ENCODE peak calls at places on chromosome 13, in nine cellular contexts. M is fibroblast of the aortic adventitia, Y is heart left ventricle, C is A549, I is mammary epithelial cell, Q is cardiac muscle cell, J is ovary, L is astrocyte of the cerebellum, D is endodermal cell. O is an unnamed sample.

GRCh38 chr13:20460744-20461143 is 64.9 kb downstream of the CRYL1 start:
- DNase-seq in Y (no peak), Q (no peak), I (no peak), M (no peak), D (no peak), J (no peak), C (no peak), L (no peak), O (no peak)

GRCh38 chr13:103351035-103351828 is 285.0 kb upstream of the SLC10A2 start:
- DNase-seq in M (peak), Y (peak), J (no peak), Q (peak), L (peak), I (peak), D (peak), C (no peak), O (peak)

GRCh38 chr13:93388701-93389100 is 162.1 kb downstream of the GPC6 start:
- DNase-seq in Y (no peak), Q (peak), I (peak), D (no peak), L (peak), C (peak), M (peak), J (no peak), O (no peak)

GRCh38 chr13:60397693-60398437 is 845 bp downstream of the TDRD3 start:
- DNase-seq in L (no peak), M (peak), Q (peak), I (peak), Y (peak), J (peak), C (peak), D (peak), O (peak)

GRCh38 chr13:112245959-112246358 is 130.2 kb upstream of the SPACA7 start:
- DNase-seq in I (no peak), J (no peak), C (no peak), Q (no peak), Y (no peak), D (no peak), M (no peak), L (no peak), O (no peak)

GRCh38 chr13:55244991-55245644 is 1895.6 kb upstream of the PRR20A start:
- DNase-seq in Q (no peak), M (no peak), D (peak), I (no peak), Y (no peak), J (no peak), C (peak), L (no peak), O (no peak)

GRCh38 chr13:99131410-99131809 is 69.2 kb upstream of the UBAC2 start:
- DNase-seq in I (no peak), J (no peak), L (no peak), Q (no peak), Y (no peak), C (no peak), M (no peak), D (no peak), O (no peak)

GRCh38 chr13:34750078-34750703 is 191.9 kb upstream of the NBEA start:
- DNase-seq in C (no peak), L (no peak), I (peak), Q (peak), M (no peak), Y (no peak), J (peak), D (peak), O (no peak)

GRCh38 chr13:28679628-28680027 is 20.7 kb downstream of the POMP start:
- DNase-seq in D (no peak), C (no peak), I (no peak), Y (no peak), L (no peak), M (peak), Q (peak), J (no peak), O (no peak)
- TF ChIP-seq CTCF in D (peak), C (peak), I (peak), Y (peak), L (no peak), M (peak), Q (peak), J (no peak), O (peak)

GRCh38 chr13:26015276-26015934 is 36.4 kb downstream of the SHISA2 start:
- DNase-seq in M (no peak), I (no peak), L (no peak), C (no peak), D (no peak), Q (no peak), Y (no peak), J (no peak), O (no peak)

GRCh38 chr13:26010487-26011207 is 41.2 kb downstream of the SHISA2 start:
- DNase-seq in Q (no peak), M (no peak), L (no peak), J (no peak), C (no peak), Y (no peak), I (no peak), D (no peak), O (no peak)

GRCh38 chr13:26011208-26011573 is 40.6 kb downstream of the SHISA2 start:
- DNase-seq in I (no peak), C (no peak), D (no peak), M (no peak), Q (no peak), Y (no peak), L (no peak), J (no peak), O (no peak)

GRCh38 chr13:26007774-26008173 is 44.0 kb downstream of the SHISA2 start:
- DNase-seq in J (no peak), Q (no peak), C (no peak), Y (no peak), I (no peak), L (no peak), M (no peak), D (no peak), O (no peak)

DNA sequence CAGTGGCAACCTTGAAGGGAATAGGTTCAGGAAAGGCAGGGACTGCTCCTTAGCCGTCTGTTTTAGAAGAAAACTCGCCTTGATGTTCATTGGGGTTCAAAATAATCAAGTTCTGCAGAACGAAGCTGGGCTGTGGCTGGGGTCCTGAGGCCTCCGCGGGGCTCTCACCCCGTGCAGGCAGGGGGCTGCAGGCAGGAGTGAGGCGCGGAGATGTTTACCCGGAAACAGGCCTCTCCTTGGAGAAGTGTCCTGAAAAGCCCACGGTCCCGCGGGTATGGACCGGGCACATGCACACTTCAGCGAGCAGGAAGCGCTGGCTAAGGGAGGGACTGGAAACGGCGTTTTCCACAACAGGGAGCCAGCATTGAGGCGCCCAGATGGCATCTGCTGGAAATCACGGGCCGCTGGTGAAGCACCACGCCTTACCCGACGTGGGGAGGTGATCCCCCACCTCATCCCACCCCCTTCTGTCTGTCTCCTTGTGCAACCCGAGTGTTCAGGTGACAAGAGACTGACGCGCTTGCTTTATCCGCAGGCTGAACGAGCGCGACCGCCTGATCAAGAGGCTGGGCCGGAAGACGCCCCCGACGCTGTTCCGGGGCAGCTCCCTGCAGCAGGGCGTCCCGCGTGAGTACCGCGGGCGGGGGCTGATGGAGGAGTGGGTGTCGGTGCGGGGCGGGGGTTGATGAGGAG is 39.7 kb downstream of the SHISA2 start:
- DNase-seq in Y (no peak), J (no peak), L (no peak), D (no peak), Q (peak), I (no peak), M (no peak), C (no peak), O (no peak)
- H3K4me3 ChIP-seq in Y (peak), J (no peak), L (no peak), D (no peak), Q (no peak), I (no peak), M (no peak), C (no peak), O (peak)

GRCh38 chr13:98041081-98041820 is 87.8 kb downstream of the IPO5 start:
- DNase-seq in I (peak), D (peak), L (no peak), C (no peak), J (no peak), Q (no peak), Y (no peak), M (no peak), O (no peak)
- TF ChIP-seq CTCF in I (no peak), D (no peak), L (no peak), C (no peak), J (no peak), Q (no peak), Y (no peak), M (no peak), O (no peak)

GRCh38 chr13:72891423-72891822 is 109.5 kb downstream of the PIBF1 start:
- DNase-seq in J (no peak), I (no peak), Y (no peak), Q (no peak), M (no peak), L (no peak), C (no peak), D (no peak), O (no peak)

GRCh38 chr13:72889496-72889895 is 107.6 kb downstream of the PIBF1 start:
- DNase-seq in C (no peak), I (no peak), Q (no peak), J (no peak), D (no peak), Y (no peak), M (no peak), L (no peak), O (no peak)

GRCh38 chr13:72886272-72887062 is 104.5 kb downstream of the PIBF1 start:
- DNase-seq in Y (no peak), D (no peak), C (no peak), L (no peak), I (no peak), Q (peak), M (peak), J (no peak), O (peak)

GRCh38 chr13:72890546-72890945 is 108.6 kb downstream of the PIBF1 start:
- DNase-seq in Q (no peak), Y (no peak), I (peak), C (no peak), L (no peak), J (no peak), M (no peak), D (no peak), O (no peak)
- H3K4me3 ChIP-seq in Q (no peak), Y (no peak), I (no peak), C (no peak), L (no peak), J (no peak), M (no peak), D (no peak), O (no peak)

DNA sequence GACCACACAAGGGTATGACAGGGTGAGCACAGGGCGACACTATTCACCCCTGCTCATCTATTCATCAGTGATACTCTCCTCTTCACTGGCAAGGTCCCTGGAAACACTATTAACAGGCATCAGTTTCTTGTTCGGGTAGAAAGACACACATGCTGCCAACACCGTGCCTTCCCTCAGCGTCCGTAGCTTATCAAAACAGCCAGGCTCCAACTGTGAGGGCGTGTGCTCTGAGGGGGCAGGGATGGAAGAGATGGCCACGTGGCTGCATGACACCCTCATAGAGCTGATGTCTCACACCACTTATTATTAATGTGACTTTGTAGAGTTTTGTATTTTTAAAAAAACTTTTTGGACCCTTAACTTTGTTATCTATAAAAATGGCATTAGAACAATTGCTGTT is 160.3 kb downstream of the ITGBL1 start:
- DNase-seq in I (no peak), C (no peak), Q (no peak), Y (peak), J (no peak), L (no peak), M (no peak), D (no peak), O (no peak)
- TF ChIP-seq CTCF in I (no peak), C (no peak), Q (no peak), Y (no peak), J (no peak), L (no peak), M (no peak), D (no peak), O (no peak)

DNA sequence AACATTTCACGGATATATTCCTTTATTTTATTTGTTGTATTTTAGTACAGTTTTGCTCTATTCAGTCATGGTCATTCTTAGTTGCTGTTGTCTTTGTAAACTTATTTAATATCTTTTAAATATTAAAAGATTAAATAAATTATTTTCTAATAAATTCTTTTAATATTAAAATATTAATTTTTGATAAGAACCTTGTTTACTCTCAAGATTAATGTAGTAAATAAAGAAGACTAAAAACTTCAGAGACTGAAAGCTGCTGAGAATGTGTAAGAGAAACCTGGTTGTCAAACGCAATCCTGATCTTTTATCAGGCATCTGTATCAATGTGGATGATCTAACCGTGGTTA is 34.4 kb upstream of the SACS start:
- DNase-seq in C (no peak), Y (no peak), J (no peak), L (no peak), Q (no peak), D (no peak), I (no peak), M (no peak), O (no peak)
- H3K4me3 ChIP-seq in C (no peak), Y (no peak), J (no peak), L (no peak), Q (no peak), D (no peak), I (no peak), M (no peak), O (no peak)

DNA sequence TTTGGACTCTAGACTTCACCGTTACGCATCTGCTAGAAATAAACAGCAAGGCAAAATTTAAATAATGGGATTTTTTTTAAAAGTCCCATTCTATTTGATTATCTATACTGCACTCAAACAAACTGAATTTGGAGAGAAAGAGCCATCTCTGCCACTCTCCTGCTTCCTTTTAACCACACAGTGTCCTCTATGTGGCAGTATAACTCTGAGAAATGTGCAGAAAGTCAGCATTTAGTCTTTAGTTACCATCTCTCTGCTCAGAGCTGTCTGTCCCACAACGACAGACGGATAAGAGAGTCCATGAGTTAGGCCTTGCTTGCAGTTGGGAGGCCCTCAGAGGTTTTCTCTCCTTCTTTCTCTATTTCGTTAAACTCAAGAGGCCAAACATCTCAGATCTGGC is 21.2 kb downstream of the CCNA1 start:
- DNase-seq in Y (no peak), Q (peak), I (no peak), M (peak), D (no peak), J (no peak), C (no peak), L (no peak), O (no peak)
- TF ChIP-seq CTCF in Y (peak), Q (peak), I (peak), M (peak), D (peak), J (no peak), C (no peak), L (peak), O (peak)

GRCh38 chr13:39405596-39405995 is 197.4 kb downstream of the LHFPL6 start:
- DNase-seq in Y (no peak), D (no peak), L (no peak), Q (no peak), M (no peak), J (no peak), I (no peak), C (no peak), O (no peak)

GRCh38 chr13:39407138-39407537 is 195.9 kb downstream of the LHFPL6 start:
- DNase-seq in I (no peak), Q (no peak), D (no peak), Y (no peak), L (no peak), J (no peak), M (no peak), C (no peak), O (no peak)

GRCh38 chr13:39405107-39405506 is 197.9 kb downstream of the LHFPL6 start:
- DNase-seq in L (no peak), I (no peak), C (no peak), M (no peak), Q (no peak), D (no peak), Y (no peak), J (no peak), O (no peak)

GRCh38 chr13:39407786-39408185 is 195.2 kb downstream of the LHFPL6 start:
- DNase-seq in I (no peak), D (no peak), L (no peak), M (no peak), Y (no peak), J (no peak), Q (no peak), C (no peak), O (no peak)

GRCh38 chr13:39406688-39407087 is 196.3 kb downstream of the LHFPL6 start:
- DNase-seq in Q (no peak), J (no peak), D (no peak), Y (no peak), I (peak), M (no peak), C (no peak), L (no peak), O (no peak)
- H3K4me3 ChIP-seq in Q (no peak), J (no peak), D (no peak), Y (no peak), I (no peak), M (no peak), C (no peak), L (no peak), O (no peak)